ENCODE peak calls at places on chromosomes 7 and 10, in five cellular contexts. H is stomach, N is A673, V is A549, G is H9. E is an unnamed sample.

GRCh38 chr10:114492351-114493037 is 88.2 kb upstream of the AFAP1L2 start:
- DNase-seq in H (no peak), N (peak; percentile 64), V (no peak), G (no peak), E (no peak)

GRCh38 chr7:151025924-151026671 is 1.8 kb upstream of the ATG9B start:
- DNase-seq in H (no peak), N (no peak), V (no peak), G (no peak), E (no peak)

GRCh38 chr10:94046152-94046551 is 52.4 kb downstream of the PLCE1 start:
- DNase-seq in H (no peak), N (no peak), V (no peak), G (no peak), E (no peak)

GRCh38 chr7:66187894-66188293 is 17.2 kb upstream of the TPST1 start:
- DNase-seq in H (no peak), N (no peak), V (no peak), G (no peak), E (no peak)

GRCh38 chr10:89228136-89228535 is 21.0 kb upstream of the CH25H start:
- DNase-seq in H (no peak), N (no peak), V (no peak), G (no peak), E (no peak)

GRCh38 chr10:10658157-10658556 is 359.5 kb upstream of the CELF2 start:
- DNase-seq in H (no peak), N (no peak), V (no peak), G (no peak), E (no peak)

GRCh38 chr10:73924935-73925334 is 14.0 kb downstream of the PLAU start:
- DNase-seq in H (no peak), N (no peak), V (no peak), G (no peak), E (no peak)

GRCh38 chr7:116216956-116217570 is 6.7 kb downstream of the TES start:
- DNase-seq in H (no peak), N (no peak), V (no peak), G (no peak), E (no peak)

GRCh38 chr7:96689414-96689813 is 20.2 kb downstream of the SEM1 start:
- DNase-seq in H (no peak), N (no peak), V (no peak), G (no peak), E (no peak)

GRCh38 chr7:82961240-82961639 is 201.4 kb downstream of the PCLO start:
- DNase-seq in H (no peak), N (no peak), V (no peak), G (no peak), E (no peak)

GRCh38 chr10:91682912-91683311 is 50.0 kb upstream of the PPP1R3C start:
- DNase-seq in H (no peak), N (no peak), V (no peak), G (no peak), E (no peak)

GRCh38 chr7:54846272-54846671 is 87.3 kb upstream of the SEC61G start:
- DNase-seq in H (no peak), N (no peak), V (no peak), G (no peak), E (no peak)

GRCh38 chr7:30214651-30215137 is 69.7 kb upstream of the ZNRF2 start:
- DNase-seq in H (no peak), N (no peak), V (no peak), G (no peak), E (no peak)

GRCh38 chr7:74267756-74268565 is 13.8 kb upstream of the RFC2 start:
- DNase-seq in H (no peak), N (no peak), V (no peak), G (no peak), E (no peak)

GRCh38 chr10:66836057-66836456 is 89.8 kb upstream of the LRRTM3 start:
- DNase-seq in H (no peak), N (peak; percentile 13), V (no peak), G (no peak), E (no peak)

GRCh38 chr7:155237297-155237696 is 60.4 kb upstream of the INSIG1 start:
- DNase-seq in H (no peak), N (no peak), V (no peak), G (no peak), E (no peak)

GRCh38 chr10:35819736-35820135 is 177.6 kb upstream of the FZD8 start:
- DNase-seq in H (no peak), N (no peak), V (no peak), G (no peak), E (no peak)

GRCh38 chr10:35824704-35825103 is 182.6 kb upstream of the FZD8 start:
- DNase-seq in H (no peak), N (no peak), V (no peak), G (no peak), E (no peak)

GRCh38 chr10:35821339-35821911 is 179.3 kb upstream of the FZD8 start:
- DNase-seq in H (no peak), N (peak; percentile 28), V (no peak), G (no peak), E (no peak)

GRCh38 chr10:35819011-35819410 is 176.9 kb upstream of the FZD8 start:
- DNase-seq in H (no peak), N (no peak), V (no peak), G (no peak), E (no peak)

GRCh38 chr10:35822316-35822715 is 180.2 kb upstream of the FZD8 start:
- DNase-seq in H (peak; percentile 31), N (peak; percentile 79), V (no peak), G (peak; percentile 84), E (no peak)
- TF ChIP-seq CTCF in H (no peak), N (peak; percentile 39), V (no peak), G (peak; percentile 61), E (no peak)

GRCh38 chr7:23335141-23335540 is 36.0 kb downstream of the MALSU1 start:
- DNase-seq in H (no peak), N (no peak), V (no peak), G (no peak), E (no peak)
- H3K27ac ChIP-seq in H (no peak overlapping the region), N (peak overlapping the region; percentile 49), V (peak overlapping the region; percentile 74), G (no peak overlapping the region), E (no peak overlapping the region)

GRCh38 chr10:21989453-21990154 is 13.9 kb downstream of the DNAJC1 start:
- DNase-seq in H (peak; percentile 42), N (peak; percentile 55), V (peak; percentile 54), G (peak; percentile 72), E (no peak)
- TF ChIP-seq CTCF in H (peak; percentile 47), N (peak; percentile 55), V (peak; percentile 66), G (peak; percentile 85), E (no peak)

DNA sequence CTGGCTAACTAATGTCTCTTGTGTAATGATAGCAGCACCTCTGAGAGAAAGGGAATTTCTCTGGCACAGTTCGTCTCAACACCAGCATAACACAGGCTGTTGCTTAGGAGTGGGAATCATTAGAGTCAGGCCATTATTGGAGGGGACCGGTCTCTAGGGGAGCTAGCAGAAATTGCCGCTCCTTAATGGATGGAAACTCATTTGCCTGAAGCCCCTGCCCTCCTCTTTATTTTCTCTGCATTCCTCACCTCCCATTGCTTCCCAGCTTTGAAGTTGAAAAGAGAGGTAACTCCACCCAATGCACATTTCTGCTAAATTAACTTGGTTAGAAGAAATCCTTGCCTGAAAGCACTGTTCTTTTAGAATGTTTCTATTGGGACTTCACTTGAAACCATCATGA is 11.9 kb downstream of the LRRC4 start:
- DNase-seq in H (no peak), N (no peak), V (no peak), G (no peak), E (no peak)
- H3K27ac ChIP-seq in H (no peak overlapping the region), N (no peak overlapping the region), V (no peak overlapping the region), G (no peak overlapping the region), E (no peak overlapping the region)

GRCh38 chr10:119461380-119461779 is 81.1 kb downstream of the RGS10 start:
- DNase-seq in H (peak; percentile 43), N (no peak), V (no peak), G (no peak), E (no peak)
- TF ChIP-seq CTCF in H (no peak), N (no peak), V (no peak), G (no peak), E (no peak)

DNA sequence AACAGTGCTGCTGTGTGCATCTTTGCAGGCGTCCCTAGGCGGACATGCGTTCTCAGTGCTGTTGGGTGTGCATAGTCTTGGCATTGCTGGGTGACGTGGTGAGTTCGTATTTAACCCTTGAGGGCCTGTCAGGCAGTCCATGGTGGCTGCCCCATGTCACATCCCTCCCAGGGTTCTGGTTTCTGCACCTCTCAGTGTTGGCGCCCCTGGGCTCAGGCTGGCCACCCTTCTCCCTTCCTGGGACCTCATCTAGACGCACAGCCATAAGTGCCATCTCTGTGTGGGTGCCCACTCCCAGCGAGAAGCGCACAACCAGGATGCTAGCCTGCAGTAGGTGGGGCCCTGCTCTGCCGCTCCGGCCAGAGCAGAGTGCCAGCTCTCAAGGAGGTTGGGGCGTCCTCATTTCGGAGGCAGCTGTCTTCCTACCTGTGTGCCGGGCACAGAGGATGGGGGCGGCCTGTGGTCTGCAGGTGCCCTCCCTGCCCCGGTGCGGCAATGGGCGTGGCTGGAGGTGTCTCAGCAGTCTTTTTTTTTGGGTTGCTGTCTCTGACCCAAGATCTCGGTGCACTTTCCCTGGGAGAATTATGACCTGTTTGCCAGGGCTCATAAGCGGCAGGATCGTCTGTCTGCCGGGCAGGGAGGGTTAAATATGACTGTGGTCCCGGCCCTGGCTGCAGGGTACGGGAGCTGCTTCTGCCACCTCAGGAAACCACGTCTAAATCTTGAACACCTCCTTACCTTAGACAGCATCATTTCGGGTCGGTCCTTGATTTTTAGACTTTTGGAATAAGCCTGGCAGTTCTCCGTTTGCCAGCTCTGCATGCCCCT is 6.5 kb downstream of the INPP5A start:
- DNase-seq in H (no peak), N (no peak), V (no peak), G (no peak), E (no peak)
- H3K27ac ChIP-seq in H (no peak overlapping the region), N (no peak overlapping the region), V (no peak overlapping the region), G (no peak overlapping the region), E (no peak overlapping the region)

GRCh38 chr7:117502338-117502737 is 22.5 kb downstream of the CFTR start:
- DNase-seq in H (no peak), N (no peak), V (no peak), G (no peak), E (no peak)

DNA sequence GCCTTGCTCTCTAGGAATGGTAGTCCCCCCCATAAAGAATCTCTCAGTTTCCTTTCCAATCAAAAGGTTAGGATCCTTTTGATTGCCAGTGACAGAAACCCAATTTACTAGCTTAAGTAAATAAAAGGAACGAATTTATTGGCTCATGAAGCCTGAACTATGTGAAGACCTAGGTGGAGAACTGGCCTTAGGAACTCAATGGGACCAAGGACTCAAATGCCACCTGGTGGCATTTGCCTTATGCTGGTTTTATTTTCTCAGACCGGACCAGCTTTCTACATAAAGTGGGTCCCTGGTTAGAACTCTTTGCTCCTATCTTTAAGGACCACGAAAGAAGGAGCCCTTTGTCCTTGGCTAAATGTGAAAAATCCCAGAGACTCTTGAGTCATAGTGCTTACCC is 25.4 kb downstream of the CFTR start:
- DNase-seq in H (no peak), N (no peak), V (no peak), G (no peak), E (no peak)
- TF ChIP-seq CTCF in H (no peak), N (no peak), V (no peak), G (no peak), E (no peak)